ENCODE peak calls at places on chromosomes 11 and 22, in ten cellular contexts. Y is brain microvascular endothelial cell; S is HepG2; I is sigmoid colon; T is ovary; G is Peyer's patch; Q is right atrium auricular region; V is prostate gland; F is CD8-positive, alpha-beta T cell; K is body of pancreas. N is an unnamed sample.

GRCh38 chr11:91104237-91104636 is 881.4 kb upstream of the CHORDC1 start:
- DNase-seq in Y (peak), S (no peak), I (no peak), T (no peak), G (no peak), Q (no peak), V (no peak), F (no peak), K (no peak), N (no peak)

GRCh38 chr22:33302049-33302545 is 243.9 kb upstream of the SYN3 start:
- DNase-seq in Y (peak), S (peak), I (peak), T (peak), G (peak), Q (peak), V (peak), F (peak), K (peak), N (peak)

GRCh38 chr22:30356392-30357230 is at the start of the genes CCDC157 and SF3A1:
- DNase-seq in Y (peak), S (peak), I (peak), T (peak), G (peak), Q (peak), V (peak), F (peak), K (peak), N (peak)

GRCh38 chr11:59187587-59187986 is 15.7 kb downstream of the DTX4 start:
- DNase-seq in Y (no peak), S (no peak), I (peak), T (no peak), G (no peak), Q (peak), V (no peak), F (no peak), K (peak), N (no peak)

GRCh38 chr22:19523240-19524169 is 705 bp downstream of the CLDN5 start:
- DNase-seq in Y (no peak), S (no peak), I (no peak), T (no peak), G (no peak), Q (no peak), V (no peak), F (no peak), K (no peak), N (no peak)

GRCh38 chr22:34855471-34855870 is 210.5 kb upstream of the ISX start:
- DNase-seq in Y (no peak), S (no peak), I (no peak), T (no peak), G (no peak), Q (no peak), V (no peak), F (no peak), K (no peak), N (no peak)

GRCh38 chr11:15519911-15520310 is 405.2 kb downstream of the INSC start:
- DNase-seq in Y (no peak), S (no peak), I (no peak), T (no peak), G (no peak), Q (no peak), V (no peak), F (no peak), K (no peak), N (no peak)

GRCh38 chr11:115409691-115410220 is 94.5 kb downstream of the CADM1 start:
- DNase-seq in Y (no peak), S (peak), I (no peak), T (no peak), G (no peak), Q (no peak), V (no peak), F (no peak), K (no peak), N (no peak)

DNA sequence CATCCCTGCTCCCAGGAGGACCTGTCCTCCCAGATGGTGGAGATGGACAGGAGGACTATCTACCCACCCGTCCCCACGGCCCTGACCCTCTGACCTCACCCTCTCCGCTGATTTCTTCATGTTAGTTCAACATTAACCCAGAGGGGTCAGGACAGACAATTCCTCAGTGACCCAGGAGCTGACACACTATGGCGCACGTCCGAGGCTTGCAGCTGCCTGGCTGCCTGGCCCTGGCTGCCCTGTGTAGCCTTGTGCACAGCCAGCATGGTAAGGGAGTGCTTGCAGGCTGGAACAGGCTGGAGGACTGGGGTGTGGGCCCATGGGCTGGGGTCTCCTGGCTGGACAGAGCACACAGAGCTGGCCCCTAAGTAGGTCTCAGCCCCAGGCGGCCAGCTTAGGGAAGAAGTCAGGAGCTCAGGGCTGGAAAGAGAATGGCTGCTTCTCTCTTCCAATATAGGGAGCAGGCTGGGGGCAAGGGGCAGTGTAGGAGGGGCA is at the start of gene F2:
- DNase-seq in Y (no peak), S (peak), I (no peak), T (no peak), G (no peak), Q (no peak), V (no peak), F (no peak), K (no peak), N (no peak)
- H3K27ac ChIP-seq in Y (no peak), S (peak), I (no peak), T (no peak), G (no peak), Q (no peak), V (no peak), F (no peak), K (no peak), N (no peak)

GRCh38 chr11:57424802-57425564 is 1.9 kb downstream of the SLC43A3 start:
- DNase-seq in Y (peak), S (peak), I (peak), T (peak), G (peak), Q (peak), V (peak), F (peak), K (peak), N (peak)

GRCh38 chr11:57426439-57426753 is 525 bp downstream of the SLC43A3 start:
- DNase-seq in Y (no peak), S (no peak), I (no peak), T (no peak), G (no peak), Q (no peak), V (no peak), F (no peak), K (no peak), N (no peak)

GRCh38 chr11:57424137-57424801 is 2.7 kb downstream of the SLC43A3 start:
- DNase-seq in Y (no peak), S (no peak), I (no peak), T (no peak), G (no peak), Q (no peak), V (no peak), F (no peak), K (no peak), N (no peak)

GRCh38 chr11:57426754-57427691 is at the start of gene SLC43A3:
- DNase-seq in Y (peak), S (peak), I (peak), T (peak), G (peak), Q (peak), V (peak), F (peak), K (peak), N (peak)

DNA sequence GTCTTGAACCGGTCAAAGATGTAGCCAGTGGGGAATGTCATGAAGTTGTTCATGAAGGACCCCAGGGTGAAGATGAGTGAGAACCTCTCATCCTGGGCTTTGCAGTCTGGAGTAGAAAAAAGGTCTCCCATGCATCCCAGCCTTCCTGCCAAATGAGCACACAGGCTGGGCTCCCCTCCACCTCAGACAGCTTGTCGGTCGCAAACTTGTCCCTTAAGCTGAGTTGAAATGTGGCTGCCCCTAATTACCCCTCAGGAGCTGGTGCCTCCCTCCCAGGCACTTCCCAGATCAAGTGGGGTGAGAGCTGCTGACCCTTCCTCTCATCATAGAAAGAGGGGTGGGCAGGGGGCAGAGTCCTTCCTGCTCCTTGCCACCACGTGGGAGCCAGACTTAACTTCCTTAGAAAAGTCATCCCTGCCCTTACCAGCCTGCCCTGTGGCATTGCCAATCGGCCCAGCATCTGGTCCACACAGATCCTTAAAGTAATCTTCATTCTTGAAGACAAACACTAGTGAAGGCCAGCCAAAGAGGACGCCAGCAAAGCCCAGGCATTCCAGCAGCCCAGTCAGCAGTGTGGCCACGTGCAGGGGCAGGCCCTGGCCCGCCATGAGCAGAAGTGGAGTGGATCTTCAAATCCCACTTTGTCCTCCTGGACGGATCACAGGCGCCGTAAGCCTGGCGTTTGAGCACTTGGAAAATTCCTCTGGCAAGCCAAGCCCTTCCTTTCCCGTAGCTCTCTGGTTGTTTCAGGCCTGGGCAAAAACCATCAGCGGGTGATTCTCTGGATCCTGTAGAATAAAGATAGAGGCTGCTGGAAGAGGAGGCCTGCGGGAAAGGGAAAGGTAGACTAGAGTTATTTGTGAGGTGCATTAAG is 1.1 kb downstream of the SLC43A3 start:
- DNase-seq in Y (no peak), S (no peak), I (peak), T (peak), G (peak), Q (peak), V (peak), F (no peak), K (peak), N (peak)
- H3K4me3 ChIP-seq in Y (peak), S (no peak), I (peak), T (peak), G (no peak), Q (peak), V (peak), F (peak), K (no peak), N (peak)

DNA sequence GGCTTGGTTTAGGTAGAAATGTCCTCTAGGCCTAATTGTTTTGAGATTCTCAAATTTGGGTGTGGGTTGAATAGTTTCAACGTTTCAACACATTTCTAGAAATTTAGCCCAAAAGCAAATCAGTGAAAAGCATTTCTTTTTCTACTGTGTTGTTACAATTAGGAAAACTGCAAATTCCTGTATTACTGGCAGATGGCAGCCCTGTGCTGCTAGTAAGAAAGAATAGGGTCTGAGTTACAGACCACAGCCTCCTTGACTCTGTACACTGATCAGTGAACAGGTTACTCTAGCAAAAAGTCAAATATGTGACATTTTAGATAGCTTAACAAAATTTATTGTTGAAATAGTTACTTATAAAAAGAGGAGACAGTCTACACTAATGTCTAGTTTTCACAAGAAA is 703.0 kb downstream of the JRKL start:
- DNase-seq in Y (no peak), S (no peak), I (no peak), T (no peak), G (no peak), Q (no peak), V (no peak), F (no peak), K (no peak), N (no peak)
- TF ChIP-seq CTCF in Y (no peak), S (no peak), I (no peak), T (no peak), G (no peak), Q (no peak), V (no peak), F (no peak), K (no peak), N (no peak)

DNA sequence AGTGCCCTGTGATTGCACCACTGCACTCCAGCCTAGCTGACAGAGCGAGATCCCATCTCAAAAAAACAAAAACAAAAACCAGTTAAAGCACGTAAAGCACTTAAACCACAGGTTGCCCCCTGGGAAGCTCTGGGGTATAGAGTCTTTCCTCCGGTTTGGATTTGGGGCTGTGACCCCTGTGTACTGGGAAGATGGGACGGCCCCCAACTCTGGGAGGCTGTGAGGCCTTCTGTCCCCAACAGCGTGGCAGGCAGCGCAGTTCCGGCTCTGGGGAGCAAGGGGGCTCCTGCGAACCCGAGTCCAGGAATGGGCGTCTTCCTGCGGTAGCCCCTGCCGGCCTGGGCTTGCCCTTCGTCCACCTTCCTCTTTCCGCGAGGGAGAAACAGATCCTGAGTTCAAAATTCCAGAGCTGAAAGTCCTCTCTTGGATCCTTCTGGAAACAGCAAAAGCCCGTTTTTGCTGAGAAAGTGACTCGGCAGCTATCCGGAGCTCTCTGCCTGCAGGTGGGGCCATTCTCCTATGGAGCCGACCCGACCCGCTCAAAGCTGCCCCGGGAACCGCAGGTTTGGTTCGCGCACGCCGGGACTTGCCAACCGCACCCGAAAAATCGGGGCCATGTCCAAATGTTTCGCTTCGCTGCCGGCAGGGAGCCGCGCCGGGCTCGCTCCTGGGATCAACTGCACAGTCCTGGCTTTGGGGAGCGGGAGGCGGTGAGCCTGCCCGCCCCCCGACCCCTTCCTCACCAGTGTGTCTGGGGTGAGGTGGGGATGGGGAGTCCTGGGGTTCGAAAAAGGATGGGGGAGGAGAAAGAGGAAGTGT is 36.3 kb upstream of the POLA2 start:
- DNase-seq in Y (peak), S (peak), I (peak), T (peak), G (peak), Q (peak), V (peak), F (peak), K (peak), N (no peak)
- H3K27ac ChIP-seq in Y (no peak), S (no peak), I (peak), T (no peak), G (no peak), Q (peak), V (peak), F (no peak), K (no peak), N (no peak)

GRCh38 chr11:133955091-133955846 is 1.5 kb downstream of the IGSF9B start:
- DNase-seq in Y (no peak), S (no peak), I (peak), T (peak), G (no peak), Q (peak), V (no peak), F (peak), K (no peak), N (peak)
- H3K4me3 ChIP-seq in Y (no peak), S (no peak), I (peak), T (peak), G (peak), Q (peak), V (peak), F (peak), K (no peak), N (peak)

N was measured in coronary artery.